ENCODE peak calls at places on chromosomes 2 and 18, in ten cellular contexts. Z, N, E, I, H, W, L, T, Y and C are unnamed samples.

GRCh38 chr2:64807417-64807816 is 153.7 kb upstream of the SERTAD2 start:
- DNase-seq in Z (no peak), H (peak), Y (peak), N (no peak), T (no peak), E (peak), L (no peak), I (no peak), W (peak), C (no peak)

GRCh38 chr2:6780765-6781274 is 84.9 kb downstream of the CMPK2 start:
- DNase-seq in I (peak), L (peak), Z (no peak), Y (no peak), W (peak), T (no peak), H (no peak), E (peak), N (no peak), C (no peak)

GRCh38 chr18:72086421-72086820 is 457.7 kb downstream of the CBLN2 start:
- DNase-seq in L (no peak), Z (no peak), W (no peak), Y (no peak), E (peak), I (no peak), T (no peak), N (no peak), H (peak), C (peak)

GRCh38 chr18:10519999-10520935 is 5.6 kb upstream of the NAPG start:
- DNase-seq in T (peak), E (peak), I (peak), W (peak), H (peak), Z (peak), L (peak), Y (peak), N (peak), C (peak)

GRCh38 chr2:21413082-21413481 is 289.3 kb downstream of the TDRD15 start:
- DNase-seq in H (no peak), Y (no peak), I (no peak), Z (no peak), L (no peak), W (no peak), N (no peak), T (no peak), E (peak), C (no peak)

GRCh38 chr2:157246212-157247067 is 11.1 kb upstream of the GALNT5 start:
- DNase-seq in W (peak), H (no peak), Y (no peak), T (no peak), N (no peak), L (no peak), Z (no peak), E (peak), I (no peak), C (no peak)

GRCh38 chr18:39190508-39190907 is 1624.9 kb upstream of the CELF4 start:
- DNase-seq in Z (no peak), Y (no peak), W (no peak), E (no peak), H (no peak), T (no peak), I (no peak), N (no peak), L (no peak), C (no peak)

GRCh38 chr2:239065962-239066361 is 218.1 kb downstream of the TWIST2 start:
- DNase-seq in H (no peak), I (no peak), N (no peak), T (no peak), W (no peak), Z (no peak), L (no peak), Y (no peak), E (no peak), C (no peak)

GRCh38 chr2:96878171-96878570 is 8.3 kb upstream of the SEMA4C start:
- DNase-seq in W (no peak), I (no peak), E (no peak), Y (no peak), H (no peak), N (no peak), T (no peak), Z (no peak), L (no peak), C (no peak)

GRCh38 chr2:62577994-62578836 is 72.2 kb upstream of the TMEM17 start:
- DNase-seq in I (no peak), W (peak), H (peak), L (no peak), Z (no peak), T (no peak), Y (no peak), N (no peak), E (peak), C (no peak)

GRCh38 chr2:59594671-59595222 is 958.7 kb downstream of the BCL11A start:
- DNase-seq in W (no peak), N (no peak), H (no peak), E (no peak), L (no peak), I (no peak), T (no peak), Y (no peak), Z (no peak), C (no peak)

GRCh38 chr18:38250981-38251380 is 685.4 kb upstream of the CELF4 start:
- DNase-seq in N (no peak), H (no peak), Z (no peak), L (no peak), I (no peak), E (no peak), Y (no peak), T (no peak), W (no peak), C (no peak)

GRCh38 chr2:204197601-204198000 is 261.0 kb downstream of the ICOS start:
- DNase-seq in Y (no peak), H (no peak), T (no peak), N (no peak), W (no peak), L (no peak), I (no peak), E (no peak), Z (no peak), C (no peak)

GRCh38 chr2:160210599-160211138 is 10.6 kb upstream of the ITGB6 start:
- DNase-seq in W (peak), H (peak), E (no peak), I (peak), Y (peak), L (peak), T (peak), Z (no peak), N (no peak), C (peak)

GRCh38 chr2:20040489-20041172 is 10.8 kb downstream of the LAPTM4A start:
- DNase-seq in Z (no peak), H (no peak), L (no peak), E (peak), Y (no peak), N (no peak), W (no peak), T (no peak), I (no peak), C (no peak)

GRCh38 chr2:64325852-64326577 is 127.9 kb upstream of the LGALSL start:
- DNase-seq in L (no peak), E (no peak), W (no peak), I (peak), Z (no peak), N (no peak), Y (no peak), H (no peak), T (peak), C (no peak)

GRCh38 chr18:42363446-42363845 is 408.4 kb downstream of the PIK3C3 start:
- DNase-seq in W (no peak), H (no peak), N (no peak), T (no peak), L (no peak), Z (no peak), I (no peak), Y (no peak), E (no peak), C (peak)

GRCh38 chr2:20438334-20439192 is 8.3 kb upstream of the RHOB start:
- DNase-seq in W (peak), Z (no peak), I (no peak), N (no peak), H (peak), T (no peak), E (peak), L (no peak), Y (peak), C (no peak)

GRCh38 chr18:7897119-7897518 is 330.0 kb downstream of the PTPRM start:
- DNase-seq in E (no peak), N (no peak), L (no peak), Z (no peak), H (no peak), Y (no peak), T (no peak), W (no peak), I (no peak), C (no peak)

GRCh38 chr2:173151671-173152398 is 76.2 kb downstream of the MAP3K20 start:
- DNase-seq in N (no peak), W (no peak), Y (no peak), H (peak), E (peak), I (no peak), Z (no peak), L (no peak), T (no peak), C (no peak)

GRCh38 chr2:216404010-216404618 is 8.2 kb upstream of the SMARCAL1 start:
- DNase-seq in W (peak), T (peak), Y (no peak), N (no peak), E (peak), H (peak), I (peak), Z (no peak), L (peak), C (peak)

GRCh38 chr2:74316616-74317295 is 26.5 kb downstream of the SLC4A5 start:
- DNase-seq in Z (no peak), H (no peak), L (no peak), T (no peak), Y (no peak), W (no peak), I (no peak), N (no peak), E (no peak), C (no peak)

GRCh38 chr2:198314559-198315153 is 510.3 kb downstream of the PLCL1 start:
- DNase-seq in Z (no peak), L (no peak), E (peak), N (no peak), H (peak), I (no peak), W (peak), Y (no peak), T (no peak), C (no peak)

GRCh38 chr2:241036397-241036963 is 38.1 kb downstream of the SNED1 start:
- DNase-seq in L (no peak), W (peak), H (peak), Y (peak), T (peak), E (no peak), I (peak), N (no peak), Z (peak), C (no peak)

GRCh38 chr2:122643725-122644329 is 888.4 kb downstream of the TSN start:
- DNase-seq in E (peak), Y (no peak), H (peak), T (no peak), I (no peak), Z (no peak), W (no peak), N (no peak), L (no peak), C (no peak)